ENCODE peak calls at places on chromosomes 5 and 9, in ten cellular contexts. One of them, this sample, is unnamed.

GRCh38 chr5:132478498-132478855 is 12.1 kb downstream of the IRF1 start:
- DNase-seq in sigmoid colon: peak; percentile 42
- DNase-seq in LNCaP clone FGC: no peak
- DNase-seq in CD4-positive, alpha-beta T cell: no peak
- DNase-seq in EH: no peak
- DNase-seq in stimulated activated CD4-positive, alpha-beta T cell treated with anti-CD3 and anti-CD28 coated beads, Interleukin-1b, Interleukin-23, amount 100 ng/mL, for 24 hours: no peak
- DNase-seq in WTC11: no peak
- DNase-seq in right lobe of liver: peak; percentile 28
- DNase-seq in SW480: no peak
- DNase-seq in osteocyte: no peak
- DNase-seq in this sample: no peak

GRCh38 chr5:95960802-95961616 is 642 bp downstream of the ELL2 start:
- DNase-seq in osteocyte: peak; percentile 96
- DNase-seq in stimulated activated CD4-positive, alpha-beta T cell treated with anti-CD3 and anti-CD28 coated beads, Interleukin-1b, Interleukin-23, amount 100 ng/mL, for 24 hours: peak; percentile 64
- DNase-seq in LNCaP clone FGC: no peak
- DNase-seq in sigmoid colon: peak; percentile 89
- DNase-seq in EH: peak; percentile 82
- DNase-seq in WTC11: peak; percentile 82
- DNase-seq in right lobe of liver: peak; percentile 84
- DNase-seq in CD4-positive, alpha-beta T cell: peak; percentile 55
- DNase-seq in SW480: peak; percentile 86
- DNase-seq in this sample: peak; percentile 89

GRCh38 chr9:75184471-75184870 is 96.2 kb downstream of the OSTF1 start:
- DNase-seq in CD4-positive, alpha-beta T cell: no peak
- DNase-seq in sigmoid colon: no peak
- DNase-seq in right lobe of liver: no peak
- DNase-seq in SW480: no peak
- DNase-seq in EH: no peak
- DNase-seq in stimulated activated CD4-positive, alpha-beta T cell treated with anti-CD3 and anti-CD28 coated beads, Interleukin-1b, Interleukin-23, amount 100 ng/mL, for 24 hours: no peak
- DNase-seq in WTC11: no peak
- DNase-seq in osteocyte: no peak
- DNase-seq in LNCaP clone FGC: no peak
- DNase-seq in this sample: no peak

GRCh38 chr9:75001719-75002421 is 26.2 kb downstream of the CARNMT1 start:
- DNase-seq in LNCaP clone FGC: peak; percentile 78
- DNase-seq in osteocyte: no peak
- DNase-seq in WTC11: no peak
- DNase-seq in EH: peak; percentile 83
- DNase-seq in sigmoid colon: no peak
- DNase-seq in right lobe of liver: no peak
- DNase-seq in SW480: peak; percentile 81
- DNase-seq in stimulated activated CD4-positive, alpha-beta T cell treated with anti-CD3 and anti-CD28 coated beads, Interleukin-1b, Interleukin-23, amount 100 ng/mL, for 24 hours: no peak
- DNase-seq in CD4-positive, alpha-beta T cell: no peak
- DNase-seq in this sample: no peak

GRCh38 chr9:96293481-96293880 is 8.5 kb downstream of the HSD17B3 start:
- DNase-seq in sigmoid colon: no peak
- DNase-seq in osteocyte: no peak
- DNase-seq in LNCaP clone FGC: no peak
- DNase-seq in right lobe of liver: no peak
- DNase-seq in CD4-positive, alpha-beta T cell: no peak
- DNase-seq in EH: peak; percentile 14
- DNase-seq in stimulated activated CD4-positive, alpha-beta T cell treated with anti-CD3 and anti-CD28 coated beads, Interleukin-1b, Interleukin-23, amount 100 ng/mL, for 24 hours: no peak
- DNase-seq in WTC11: no peak
- DNase-seq in SW480: no peak
- DNase-seq in this sample: no peak

GRCh38 chr5:139577689-139578347 is 16.7 kb downstream of the UBE2D2 start:
- DNase-seq in WTC11: no peak
- DNase-seq in CD4-positive, alpha-beta T cell: no peak
- DNase-seq in SW480: no peak
- DNase-seq in osteocyte: no peak
- DNase-seq in stimulated activated CD4-positive, alpha-beta T cell treated with anti-CD3 and anti-CD28 coated beads, Interleukin-1b, Interleukin-23, amount 100 ng/mL, for 24 hours: no peak
- DNase-seq in sigmoid colon: no peak
- DNase-seq in LNCaP clone FGC: no peak
- DNase-seq in EH: no peak
- DNase-seq in right lobe of liver: no peak
- DNase-seq in this sample: no peak

GRCh38 chr9:13026956-13027355 is 252.1 kb downstream of the LURAP1L start:
- DNase-seq in stimulated activated CD4-positive, alpha-beta T cell treated with anti-CD3 and anti-CD28 coated beads, Interleukin-1b, Interleukin-23, amount 100 ng/mL, for 24 hours: no peak
- DNase-seq in sigmoid colon: no peak
- DNase-seq in SW480: no peak
- DNase-seq in EH: no peak
- DNase-seq in CD4-positive, alpha-beta T cell: no peak
- DNase-seq in osteocyte: no peak
- DNase-seq in right lobe of liver: no peak
- DNase-seq in LNCaP clone FGC: no peak
- DNase-seq in WTC11: no peak
- DNase-seq in this sample: no peak

GRCh38 chr9:17600962-17601593 is 22.2 kb downstream of the SH3GL2 start:
- DNase-seq in right lobe of liver: no peak
- DNase-seq in osteocyte: no peak
- DNase-seq in CD4-positive, alpha-beta T cell: no peak
- DNase-seq in SW480: no peak
- DNase-seq in sigmoid colon: no peak
- DNase-seq in EH: peak; percentile 72
- DNase-seq in stimulated activated CD4-positive, alpha-beta T cell treated with anti-CD3 and anti-CD28 coated beads, Interleukin-1b, Interleukin-23, amount 100 ng/mL, for 24 hours: no peak
- DNase-seq in WTC11: no peak
- DNase-seq in LNCaP clone FGC: no peak
- DNase-seq in this sample: no peak

GRCh38 chr5:1183424-1184162 is 17.8 kb upstream of the SLC6A19 start:
- DNase-seq in osteocyte: no peak
- DNase-seq in LNCaP clone FGC: no peak
- DNase-seq in right lobe of liver: peak; percentile 62
- DNase-seq in CD4-positive, alpha-beta T cell: no peak
- DNase-seq in stimulated activated CD4-positive, alpha-beta T cell treated with anti-CD3 and anti-CD28 coated beads, Interleukin-1b, Interleukin-23, amount 100 ng/mL, for 24 hours: no peak
- DNase-seq in EH: no peak
- DNase-seq in WTC11: no peak
- DNase-seq in sigmoid colon: no peak
- DNase-seq in SW480: no peak
- DNase-seq in this sample: no peak

GRCh38 chr9:112890106-112891081 is at the start of gene SLC46A2:
- DNase-seq in LNCaP clone FGC: no peak
- DNase-seq in sigmoid colon: no peak
- DNase-seq in EH: no peak
- DNase-seq in stimulated activated CD4-positive, alpha-beta T cell treated with anti-CD3 and anti-CD28 coated beads, Interleukin-1b, Interleukin-23, amount 100 ng/mL, for 24 hours: no peak
- DNase-seq in right lobe of liver: peak; percentile 65
- DNase-seq in SW480: no peak
- DNase-seq in WTC11: peak; percentile 45
- DNase-seq in osteocyte: no peak
- DNase-seq in CD4-positive, alpha-beta T cell: no peak
- DNase-seq in this sample: no peak

GRCh38 chr5:9787813-9788600 is 157.9 kb upstream of the TAS2R1 start:
- DNase-seq in LNCaP clone FGC: no peak
- DNase-seq in right lobe of liver: no peak
- DNase-seq in stimulated activated CD4-positive, alpha-beta T cell treated with anti-CD3 and anti-CD28 coated beads, Interleukin-1b, Interleukin-23, amount 100 ng/mL, for 24 hours: no peak
- DNase-seq in sigmoid colon: no peak
- DNase-seq in SW480: no peak
- DNase-seq in osteocyte: no peak
- DNase-seq in WTC11: no peak
- DNase-seq in CD4-positive, alpha-beta T cell: no peak
- DNase-seq in EH: no peak
- DNase-seq in this sample: no peak

GRCh38 chr9:78213696-78214095 is 22.2 kb upstream of the CEP78 start:
- DNase-seq in CD4-positive, alpha-beta T cell: no peak
- DNase-seq in stimulated activated CD4-positive, alpha-beta T cell treated with anti-CD3 and anti-CD28 coated beads, Interleukin-1b, Interleukin-23, amount 100 ng/mL, for 24 hours: no peak
- DNase-seq in osteocyte: no peak
- DNase-seq in LNCaP clone FGC: no peak
- DNase-seq in SW480: peak; percentile 49
- DNase-seq in WTC11: no peak
- DNase-seq in sigmoid colon: no peak
- DNase-seq in right lobe of liver: no peak
- DNase-seq in EH: peak; percentile 28
- DNase-seq in this sample: no peak

GRCh38 chr5:76351577-76351976 is 51.5 kb upstream of the IQGAP2 start:
- DNase-seq in sigmoid colon: no peak
- DNase-seq in osteocyte: no peak
- DNase-seq in LNCaP clone FGC: no peak
- DNase-seq in stimulated activated CD4-positive, alpha-beta T cell treated with anti-CD3 and anti-CD28 coated beads, Interleukin-1b, Interleukin-23, amount 100 ng/mL, for 24 hours: no peak
- DNase-seq in CD4-positive, alpha-beta T cell: no peak
- DNase-seq in EH: no peak
- DNase-seq in right lobe of liver: no peak
- DNase-seq in WTC11: no peak
- DNase-seq in SW480: no peak
- DNase-seq in this sample: no peak